ENCODE peak calls at places on chromosomes 11 and 22, in eight cellular contexts. F is neuronal stem cell; B is NCI-H1436; T is frontal cortex; U is activated CD4-positive, CD25-positive, alpha-beta regulatory T cell; C is KBM-7; Q is stimulated activated CD4-positive, alpha-beta T cell treated with anti-CD3 and anti-CD28 coated beads, Interleukin-1b, Interleukin-23, amount 100 ng/mL, for 24 hours; K is AG08396. J is an unnamed sample.

GRCh38 chr11:70135142-70136132 is 57.3 kb downstream of the ANO1 start:
- DNase-seq in B (peak), F (no peak), T (no peak), K (no peak), U (no peak), C (no peak), Q (no peak), J (no peak)

GRCh38 chr22:44159230-44159629 is 21.5 kb upstream of the PARVG start:
- DNase-seq in U (no peak), K (no peak), F (no peak), B (no peak), Q (no peak), C (peak), T (no peak), J (no peak)

GRCh38 chr11:92843455-92843854 is 126.0 kb upstream of the MTNR1B start:
- DNase-seq in U (no peak), B (no peak), T (no peak), F (no peak), C (no peak), Q (no peak), K (no peak), J (no peak)

GRCh38 chr22:23070418-23071162 is at the start of gene GNAZ:
- DNase-seq in U (no peak), B (peak), K (no peak), F (peak), T (no peak), Q (no peak), C (no peak), J (no peak)

GRCh38 chr11:74097838-74098237 is 73.0 kb downstream of the C2CD3 start:
- DNase-seq in B (no peak), K (no peak), T (no peak), Q (no peak), U (no peak), C (no peak), F (no peak), J (no peak)

GRCh38 chr11:45662096-45662664 is 3.2 kb downstream of the CHST1 start:
- DNase-seq in U (no peak), T (no peak), F (no peak), K (no peak), C (no peak), Q (no peak), B (no peak), J (no peak)

GRCh38 chr22:31039393-31039792 is 41.7 kb upstream of the SMTN start:
- DNase-seq in C (no peak), B (no peak), U (no peak), Q (no peak), K (peak), T (no peak), F (no peak), J (peak)

GRCh38 chr22:25447067-25447688 is 117.3 kb upstream of the GRK3 start:
- DNase-seq in Q (no peak), K (no peak), T (peak), U (no peak), F (no peak), C (no peak), B (no peak), J (no peak)

GRCh38 chr11:40306938-40307548 is 1152.4 kb downstream of the LRRC4C start:
- DNase-seq in T (peak), Q (no peak), K (peak), F (peak), B (peak), C (peak), U (no peak), J (peak)

GRCh38 chr11:74778581-74778980 is 29.9 kb downstream of the RNF169 start:
- DNase-seq in K (no peak), C (no peak), B (no peak), T (no peak), Q (no peak), F (no peak), U (no peak), J (no peak)

GRCh38 chr11:130218501-130218900 is 58.9 kb downstream of the ST14 start:
- DNase-seq in U (no peak), T (no peak), K (no peak), B (no peak), Q (no peak), C (no peak), F (no peak), J (no peak)

GRCh38 chr22:35425971-35426800 is 26.2 kb downstream of the MCM5 start:
- DNase-seq in U (no peak), B (no peak), C (no peak), F (no peak), Q (no peak), T (no peak), K (peak), J (peak)

GRCh38 chr11:31921066-31921465 is 109.9 kb upstream of the PAX6 start:
- DNase-seq in U (no peak), F (no peak), B (no peak), Q (no peak), C (no peak), K (no peak), T (no peak), J (peak)

GRCh38 chr22:42418811-42419243 is 13.4 kb downstream of the NFAM1 start:
- DNase-seq in U (no peak), K (no peak), F (no peak), C (peak), B (no peak), Q (no peak), T (no peak), J (no peak)

GRCh38 chr11:72786305-72787261 is 7.3 kb downstream of the STARD10 start:
- DNase-seq in B (peak), F (no peak), Q (no peak), T (no peak), K (no peak), U (no peak), C (no peak), J (no peak)

GRCh38 chr22:37411655-37412054 is 15.6 kb downstream of the ELFN2 start:
- DNase-seq in U (no peak), C (no peak), K (no peak), B (no peak), T (no peak), F (no peak), Q (no peak), J (no peak)

GRCh38 chr11:71245601-71246391 is 6.6 kb downstream of the SHANK2 start:
- DNase-seq in Q (no peak), T (no peak), K (no peak), B (no peak), F (no peak), U (no peak), C (no peak), J (no peak)

GRCh38 chr11:75233688-75234295 is 6.8 kb upstream of the TPBGL start:
- DNase-seq in Q (no peak), C (peak), K (peak), B (no peak), F (peak), U (no peak), T (no peak), J (peak)

GRCh38 chr11:82818399-82819043 is 81.7 kb downstream of the PRCP start:
- DNase-seq in B (no peak), U (no peak), T (no peak), C (no peak), Q (no peak), K (no peak), F (no peak), J (no peak)

GRCh38 chr11:73140213-73141030 is 1.7 kb downstream of the FCHSD2 start:
- DNase-seq in C (peak), F (peak), U (no peak), Q (no peak), B (no peak), T (no peak), K (peak), J (no peak)

GRCh38 chr11:86499723-86500129 is 125.0 kb downstream of the CCDC81 start:
- DNase-seq in T (no peak), U (no peak), K (no peak), C (no peak), Q (no peak), B (no peak), F (no peak), J (no peak)

GRCh38 chr22:36461665-36462474 is 19.6 kb downstream of the TXN2 start:
- DNase-seq in T (no peak), F (no peak), Q (no peak), C (no peak), U (no peak), B (peak), K (peak), J (peak)

GRCh38 chr22:39685336-39686177 is 115.0 kb downstream of the CACNA1I start:
- DNase-seq in K (no peak), U (no peak), T (no peak), C (no peak), Q (no peak), F (no peak), B (no peak), J (no peak)

GRCh38 chr11:2975594-2975993 is 16.5 kb downstream of the NAP1L4 start:
- DNase-seq in Q (no peak), K (no peak), T (peak), B (no peak), F (no peak), C (peak), U (no peak), J (peak)

GRCh38 chr11:47186937-47187681 is 875 bp upstream of the PACSIN3 start:
- DNase-seq in F (peak), K (peak), Q (no peak), C (peak), U (no peak), T (peak), B (peak), J (no peak)

GRCh38 chr11:70470127-70470526 is 71.8 kb downstream of the CTTN start:
- DNase-seq in K (peak), U (no peak), T (no peak), C (peak), F (no peak), B (no peak), Q (no peak), J (no peak)

GRCh38 chr11:47154738-47155570 is 21.7 kb downstream of the ARFGAP2 start:
- DNase-seq in U (no peak), C (peak), Q (no peak), T (no peak), B (no peak), F (no peak), K (no peak), J (no peak)

GRCh38 chr11:130413383-130414106 is 14.9 kb downstream of the ADAMTS8 start:
- DNase-seq in Q (no peak), C (no peak), F (no peak), T (peak), U (no peak), K (peak), B (no peak), J (peak)

GRCh38 chr22:30444632-30445437 is 19.3 kb downstream of the MTFP1 start:
- DNase-seq in B (peak), Q (no peak), K (peak), T (peak), C (peak), U (no peak), F (peak), J (peak)

GRCh38 chr11:61158691-61159381 is 2.4 kb downstream of the VPS37C start:
- DNase-seq in C (no peak), K (peak), B (no peak), Q (no peak), F (no peak), T (no peak), U (no peak), J (peak)

GRCh38 chr11:126965331-126965730 is 35.2 kb downstream of the KIRREL3 start:
- DNase-seq in U (no peak), C (no peak), Q (no peak), K (no peak), B (no peak), F (no peak), T (no peak), J (no peak)